ENCODE peak calls at places on chromosomes 13 and 19, in ten cellular contexts. G, Y, L, J, D, R, Q, I, A and M are unnamed samples.

GRCh38 chr19:38683393-38684077 is 36.1 kb downstream of the ACTN4 start:
- DNase-seq in G (peak; percentile 76), Y (peak; percentile 92), L (peak; percentile 88), J (no peak), D (peak; percentile 91), R (peak; percentile 96), Q (peak; percentile 77), I (peak; percentile 85), A (peak; percentile 95), M (peak; percentile 99)

GRCh38 chr13:30313307-30313706 is 6.0 kb upstream of the KATNAL1 start:
- DNase-seq in G (no peak), Y (no peak), L (no peak), J (no peak), D (no peak), R (no peak), Q (no peak), I (no peak), A (no peak), M (no peak)

GRCh38 chr19:7689165-7689564 is 8.5 kb downstream of the TRAPPC5 start:
- DNase-seq in G (no peak), Y (no peak), L (no peak), J (no peak), D (no peak), R (no peak), Q (no peak), I (no peak), A (no peak), M (no peak)

GRCh38 chr13:44136693-44137268 is 236.8 kb upstream of the SERP2 start:
- DNase-seq in G (no peak), Y (no peak), L (no peak), J (no peak), D (no peak), R (no peak), Q (no peak), I (no peak), A (no peak), M (no peak)

GRCh38 chr19:44356383-44357111 is at the start of gene ZNF112:
- DNase-seq in G (peak; percentile 32), Y (peak; percentile 90), L (peak; percentile 93), J (peak; percentile 14), D (peak; percentile 97), R (peak; percentile 96), Q (peak; percentile 92), I (peak; percentile 91), A (peak; percentile 93), M (peak; percentile 97)

GRCh38 chr19:56476671-56477428 is at the start of gene ZNF667:
- DNase-seq in G (peak; percentile 74), Y (no peak), L (peak; percentile 41), J (no peak), D (peak; percentile 11), R (no peak), Q (peak; percentile 18), I (no peak), A (peak; percentile 38), M (no peak)

GRCh38 chr13:30026093-30026492 is 175.7 kb upstream of the UBL3 start:
- DNase-seq in G (no peak), Y (no peak), L (peak; percentile 21), J (no peak), D (no peak), R (no peak), Q (peak; percentile 68), I (no peak), A (peak; percentile 41), M (no peak)

GRCh38 chr19:54662730-54663129 is at the start of gene LILRB4:
- DNase-seq in G (no peak), Y (peak; percentile 67), L (no peak), J (no peak), D (no peak), R (no peak), Q (no peak), I (peak; percentile 67), A (no peak), M (no peak)

GRCh38 chr13:47085346-47085745 is 188.5 kb upstream of the HTR2A start:
- DNase-seq in G (no peak), Y (no peak), L (no peak), J (no peak), D (no peak), R (no peak), Q (peak; percentile 58), I (no peak), A (no peak), M (no peak)

GRCh38 chr19:10767726-10768125 is 49.8 kb downstream of the DNM2 start:
- DNase-seq in G (no peak), Y (no peak), L (no peak), J (no peak), D (no peak), R (no peak), Q (no peak), I (no peak), A (no peak), M (no peak)

GRCh38 chr13:113843864-113844556 is 19.9 kb downstream of the GAS6 start:
- DNase-seq in G (no peak), Y (no peak), L (no peak), J (no peak), D (no peak), R (no peak), Q (no peak), I (peak; percentile 49), A (no peak), M (no peak)
- TF ChIP-seq CTCF in G (no peak), Y (no peak), L (no peak), J (no peak), D (peak; percentile 12), R (peak; percentile 48), Q (no peak), I (no peak), A (no peak), M (no peak)

GRCh38 chr19:1362385-1363257 is 21.1 kb upstream of the NDUFS7 start:
- DNase-seq in G (no peak), Y (no peak), L (no peak), J (no peak), D (no peak), R (no peak), Q (no peak), I (no peak), A (no peak), M (no peak)

GRCh38 chr19:1365964-1366695 is 17.6 kb upstream of the NDUFS7 start:
- DNase-seq in G (no peak), Y (no peak), L (no peak), J (no peak), D (no peak), R (no peak), Q (no peak), I (no peak), A (no peak), M (no peak)

GRCh38 chr19:1363599-1363998 is 20.1 kb upstream of the NDUFS7 start:
- DNase-seq in G (peak; percentile 57), Y (no peak), L (no peak), J (no peak), D (no peak), R (no peak), Q (no peak), I (no peak), A (no peak), M (no peak)

GRCh38 chr19:1365306-1365963 is 18.3 kb upstream of the NDUFS7 start:
- DNase-seq in G (no peak), Y (no peak), L (no peak), J (no peak), D (no peak), R (no peak), Q (no peak), I (no peak), A (no peak), M (no peak)

GRCh38 chr19:1364070-1364719 is 19.5 kb upstream of the NDUFS7 start:
- DNase-seq in G (peak; percentile 46), Y (no peak), L (no peak), J (no peak), D (no peak), R (no peak), Q (no peak), I (no peak), A (peak; percentile 63), M (no peak)
- TF ChIP-seq CTCF in G (peak; percentile 61), Y (no peak), L (peak; percentile 21), J (peak; percentile 21), D (peak; percentile 44), R (peak; percentile 51), Q (peak; percentile 27), I (peak; percentile 6), A (peak; percentile 51), M (no peak)

DNA sequence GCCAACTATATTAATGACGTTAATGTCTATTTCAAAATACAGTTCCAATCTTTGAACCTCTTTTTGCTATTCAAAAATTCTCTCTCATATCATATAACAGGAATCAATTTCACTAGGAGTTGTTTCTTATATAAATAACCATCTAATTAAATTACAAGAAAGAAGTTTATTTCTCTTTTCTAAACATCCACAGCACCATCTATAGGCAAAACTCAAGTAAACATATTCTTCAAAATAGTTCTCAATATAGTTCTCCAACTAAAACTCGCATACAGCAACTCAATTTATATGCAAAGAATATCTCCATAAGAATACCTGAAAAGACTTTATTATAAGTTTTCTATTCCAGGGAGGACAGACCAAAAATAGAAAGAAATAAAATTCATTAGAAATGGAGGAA is 65.6 kb downstream of the RBM26 start:
- DNase-seq in G (no peak), Y (no peak), L (no peak), J (no peak), D (no peak), R (no peak), Q (peak; percentile 4), I (no peak), A (peak; percentile 4), M (no peak)
- TF ChIP-seq CTCF in G (no peak), Y (no peak), L (no peak), J (no peak), D (no peak), R (peak; percentile 35), Q (no peak), I (no peak), A (no peak), M (no peak)

GRCh38 chr19:34556500-34556899 is 74.9 kb downstream of the WTIP start:
- DNase-seq in G (peak; percentile 59), Y (no peak), L (peak; percentile 19), J (no peak), D (peak; percentile 53), R (peak; percentile 67), Q (no peak), I (no peak), A (peak; percentile 9), M (peak; percentile 37)

GRCh38 chr19:34559045-34559444 is 77.5 kb downstream of the WTIP start:
- DNase-seq in G (no peak), Y (no peak), L (no peak), J (no peak), D (no peak), R (no peak), Q (no peak), I (no peak), A (no peak), M (no peak)

GRCh38 chr19:34560229-34560628 is 78.7 kb downstream of the WTIP start:
- DNase-seq in G (no peak), Y (no peak), L (no peak), J (no peak), D (no peak), R (no peak), Q (no peak), I (no peak), A (no peak), M (no peak)

GRCh38 chr19:34549833-34550232 is 68.3 kb downstream of the WTIP start:
- DNase-seq in G (no peak), Y (no peak), L (no peak), J (no peak), D (no peak), R (no peak), Q (no peak), I (no peak), A (no peak), M (no peak)

DNA sequence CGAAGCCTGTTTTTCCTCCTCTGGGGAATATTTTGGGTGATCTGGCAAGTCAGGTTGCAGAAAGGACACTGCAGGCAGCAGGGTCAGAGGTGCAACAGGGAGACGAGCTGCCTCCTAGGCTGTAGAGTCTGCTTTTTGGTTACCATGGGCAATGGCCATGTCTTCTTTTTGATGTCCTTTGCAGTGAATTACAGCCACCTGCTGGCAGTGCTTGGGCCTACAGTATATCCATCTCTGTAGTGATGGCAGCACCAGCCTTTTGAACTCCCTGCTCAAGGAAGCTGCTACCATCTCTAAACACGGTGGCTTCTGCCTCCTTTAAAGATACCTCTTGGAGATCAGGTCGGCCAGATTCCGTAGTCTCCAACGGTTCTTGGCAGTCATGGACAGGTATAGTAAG is 73.9 kb downstream of the WTIP start:
- DNase-seq in G (peak; percentile 25), Y (no peak), L (peak; percentile 2), J (no peak), D (peak; percentile 40), R (peak; percentile 61), Q (peak; percentile 1), I (no peak), A (peak; percentile 30), M (peak; percentile 35)
- TF ChIP-seq CTCF in G (no peak), Y (no peak), L (peak; percentile 17), J (peak; percentile 43), D (peak; percentile 54), R (peak; percentile 61), Q (peak; percentile 13), I (peak; percentile 4), A (peak; percentile 45), M (peak; percentile 14)